ENCODE peak calls at places on chromosomes 16 and 17, in five cellular contexts. A is mucosa of descending colon, P is pancreas, G is lower lobe of right lung, V is tibial artery. W is an unnamed sample.

GRCh38 chr16:52435573-52435972 is 111.4 kb downstream of the TOX3 start:
- DNase-seq in G (no peak), P (no peak), V (no peak), A (no peak), W (no peak)

GRCh38 chr16:892536-893255 is 78.1 kb downstream of the LMF1 start:
- DNase-seq in G (no peak), A (no peak), V (no peak), P (peak; percentile 49), W (no peak)

GRCh38 chr16:84315422-84315821 is 20.7 kb downstream of the WFDC1 start:
- DNase-seq in G (no peak), A (no peak), P (no peak), V (no peak), W (no peak)

GRCh38 chr16:22161999-22162657 is at the start of gene SDR42E2:
- DNase-seq in P (no peak), V (no peak), A (peak; percentile 51), G (no peak), W (no peak)

GRCh38 chr17:44688675-44689491 is 693 bp downstream of the CCDC43 start:
- DNase-seq in P (no peak), V (no peak), A (peak; percentile 16), G (no peak), W (no peak)

GRCh38 chr16:69855587-69855986 is 93.5 kb downstream of the WWP2 start:
- DNase-seq in V (no peak), G (no peak), A (no peak), P (no peak), W (no peak)

GRCh38 chr16:23640669-23640958 is 496 bp downstream of the PALB2 start:
- DNase-seq in V (no peak), A (peak; percentile 10), G (no peak), P (no peak), W (no peak)

GRCh38 chr17:45705123-45706009 is 78.8 kb upstream of the CRHR1 start:
- DNase-seq in G (no peak), P (no peak), V (no peak), A (no peak), W (no peak)

GRCh38 chr17:43550754-43551153 is 4.6 kb upstream of the ETV4 start:
- DNase-seq in G (no peak), V (no peak), A (no peak), P (no peak), W (no peak)

GRCh38 chr17:5915337-5915736 is 154.8 kb upstream of the WSCD1 start:
- DNase-seq in P (no peak), V (no peak), G (no peak), A (no peak), W (no peak)

GRCh38 chr17:67718325-67718941 is 697 bp downstream of the NOL11 start:
- DNase-seq in P (no peak), A (no peak), G (no peak), V (no peak), W (no peak)

GRCh38 chr17:43917348-43918025 is 10.2 kb upstream of the MPP2 start:
- DNase-seq in P (no peak), V (no peak), A (peak; percentile 81), G (peak; percentile 65), W (peak; percentile 78)

GRCh38 chr17:8087942-8088230 is 370 bp upstream of the ALOX12B start:
- DNase-seq in P (peak; percentile 21), A (no peak), G (no peak), V (no peak), W (no peak)

GRCh38 chr17:14297161-14297851 is 3.6 kb upstream of the HS3ST3B1 start:
- DNase-seq in V (no peak), P (peak; percentile 77), G (peak; percentile 54), A (peak; percentile 35), W (no peak)

GRCh38 chr17:67289174-67289876 is 44.3 kb upstream of the HELZ start:
- DNase-seq in G (peak; percentile 64), A (peak; percentile 40), P (peak; percentile 50), V (peak; percentile 77), W (no peak)

GRCh38 chr16:86964846-86965245 is 352.3 kb downstream of the C16orf95 start:
- DNase-seq in A (no peak), V (no peak), P (no peak), G (no peak), W (no peak)

GRCh38 chr16:69796285-69797118 is 34.4 kb downstream of the WWP2 start:
- DNase-seq in V (no peak), G (no peak), A (peak; percentile 50), P (no peak), W (peak; percentile 24)

GRCh38 chr16:8581923-8582580 is 8.3 kb downstream of the TMEM114 start:
- DNase-seq in V (peak; percentile 62), G (peak; percentile 76), A (peak; percentile 16), P (no peak), W (no peak)

GRCh38 chr17:59154721-59155438 is at the start of gene SKA2:
- DNase-seq in A (peak; percentile 95), G (peak; percentile 96), V (peak; percentile 96), P (peak; percentile 96), W (peak; percentile 97)

GRCh38 chr17:21042434-21043295 is at the start of gene USP22:
- DNase-seq in G (peak; percentile 66), V (peak; percentile 31), P (no peak), A (no peak), W (no peak)

GRCh38 chr16:85396879-85397871 is 215.9 kb upstream of the GSE1 start:
- DNase-seq in P (peak; percentile 54), V (peak; percentile 20), A (peak; percentile 25), G (peak; percentile 40), W (peak; percentile 40)

GRCh38 chr16:67268136-67268579 is 11.2 kb upstream of the PLEKHG4 start:
- DNase-seq in V (peak; percentile 85), A (no peak), G (peak; percentile 69), P (no peak), W (no peak)

GRCh38 chr17:49819118-49819517 is 28.8 kb downstream of the TAC4 start:
- DNase-seq in P (no peak), G (no peak), A (no peak), V (no peak), W (no peak)

GRCh38 chr17:49993423-49994037 is 1.5 kb downstream of the DLX3 start:
- DNase-seq in V (no peak), G (peak; percentile 53), A (peak; percentile 35), P (no peak), W (no peak)

GRCh38 chr17:49358638-49359247 is 3.3 kb downstream of the ZNF652 start:
- DNase-seq in A (peak; percentile 20), P (no peak), V (no peak), G (no peak), W (peak; percentile 24)

GRCh38 chr17:14925498-14925897 is 339.6 kb downstream of the PMP22 start:
- DNase-seq in V (no peak), P (no peak), A (no peak), G (no peak), W (no peak)

GRCh38 chr16:50263940-50264929 is 2.1 kb upstream of the ADCY7 start:
- DNase-seq in P (no peak), A (no peak), G (no peak), V (no peak), W (peak; percentile 54)

GRCh38 chr17:69539274-69539673 is 124.8 kb downstream of the MAP2K6 start:
- DNase-seq in A (no peak), G (no peak), V (no peak), P (no peak), W (no peak)

GRCh38 chr17:69535022-69535570 is 120.6 kb downstream of the MAP2K6 start:
- DNase-seq in G (no peak), P (no peak), V (no peak), A (peak; percentile 39), W (no peak)

GRCh38 chr17:69538795-69539194 is 124.3 kb downstream of the MAP2K6 start:
- DNase-seq in V (no peak), G (no peak), A (no peak), P (no peak), W (no peak)

GRCh38 chr17:69533481-69534234 is 119.2 kb downstream of the MAP2K6 start:
- DNase-seq in P (no peak), V (no peak), G (no peak), A (no peak), W (no peak)

GRCh38 chr17:69534235-69534621 is 119.7 kb downstream of the MAP2K6 start:
- DNase-seq in A (no peak), P (no peak), V (no peak), G (no peak), W (no peak)
- H3K4me3 ChIP-seq in A (no peak overlapping the region), P (no peak overlapping the region), V (no peak overlapping the region), G (no peak overlapping the region), W (no peak overlapping the region)

GRCh38 chr17:651596-651995 is 63.0 kb downstream of the VPS53 start:
- DNase-seq in V (no peak), G (no peak), A (no peak), P (no peak), W (no peak)
- H3K36me3 ChIP-seq in V (peaks cover 33% of the 10 kb centered on the region), G (peaks cover 71% of the 10 kb centered on the region), A (no peaks in the 10 kb centered on the region), P (peaks cover 3% of the 10 kb centered on the region), W (peaks cover 16% of the 10 kb centered on the region)

GRCh38 chr16:88382491-88383400 is at the start of gene ZNF469:
- DNase-seq in V (no peak), P (peak; percentile 55), G (peak; percentile 44), A (no peak), W (no peak)

GRCh38 chr16:88380099-88380498 is 2.7 kb upstream of the ZNF469 start:
- DNase-seq in A (no peak), G (peak; percentile 18), P (no peak), V (no peak), W (no peak)

GRCh38 chr16:88383401-88384221 is 852 bp downstream of the ZNF469 start:
- DNase-seq in G (peak; percentile 53), P (no peak), A (peak; percentile 30), V (no peak), W (no peak)

GRCh38 chr16:88380619-88381018 is 2.1 kb upstream of the ZNF469 start:
- DNase-seq in V (no peak), A (no peak), G (no peak), P (no peak), W (no peak)

GRCh38 chr16:88381820-88382451 is 823 bp upstream of the ZNF469 start:
- DNase-seq in P (no peak), V (no peak), G (peak; percentile 77), A (no peak), W (no peak)
- H3K4me3 ChIP-seq in P (no peak overlapping the region), V (no peak overlapping the region), G (no peak overlapping the region), A (no peak overlapping the region), W (no peak overlapping the region)

GRCh38 chr17:82948081-82948511 is 108.3 kb upstream of the ZNF750 start:
- DNase-seq in G (peak; percentile 37), V (no peak), P (peak; percentile 28), A (no peak), W (no peak)

GRCh38 chr17:82949361-82949760 is 109.5 kb upstream of the ZNF750 start:
- DNase-seq in V (peak; percentile 12), P (peak; percentile 16), A (no peak), G (peak; percentile 34), W (no peak)

GRCh38 chr17:82948957-82949356 is 109.1 kb upstream of the ZNF750 start:
- DNase-seq in P (peak; percentile 3), G (peak; percentile 5), V (no peak), A (no peak), W (no peak)

GRCh38 chr17:82950525-82951102 is 110.8 kb upstream of the ZNF750 start:
- DNase-seq in V (peak; percentile 5), A (no peak), G (peak; percentile 10), P (peak; percentile 1), W (no peak)

DNA sequence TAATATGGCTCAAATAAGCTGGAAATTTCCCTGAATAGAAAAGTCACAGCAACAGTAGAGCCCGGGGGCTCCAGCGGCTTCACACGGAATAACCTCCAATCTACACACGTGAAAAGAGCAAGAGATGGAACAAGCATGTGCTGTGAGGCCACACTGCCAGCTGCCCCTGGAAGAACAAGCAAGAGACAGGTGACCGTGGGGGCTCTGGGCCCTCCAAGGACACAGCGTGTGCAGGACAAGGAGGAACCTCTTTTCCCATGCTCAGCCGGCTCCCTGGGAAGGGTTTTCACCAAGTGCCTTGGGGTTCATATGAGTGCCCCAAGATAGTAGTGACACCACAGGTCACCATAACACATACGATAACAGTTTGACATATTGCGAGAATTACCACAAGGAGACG is 110.2 kb upstream of the ZNF750 start:
- DNase-seq in A (no peak), G (peak; percentile 12), P (peak; percentile 14), V (peak; percentile 9), W (no peak)
- H3K36me3 ChIP-seq in A (no peaks in the 10 kb centered on the region), G (no peaks in the 10 kb centered on the region), P (no peaks in the 10 kb centered on the region), V (peaks cover 5% of the 10 kb centered on the region), W (no peaks in the 10 kb centered on the region)